ENCODE peak calls at places on chromosomes 2 and 18, in five cellular contexts. O is GM12865, C is AG04449, G is GM20000, P is GM04504. T is an unnamed sample.

GRCh38 chr2:98378901-98379300 is 32.6 kb downstream of the CNGA3 start:
- DNase-seq in P (peak), C (no peak), O (no peak), G (no peak), T (no peak)

GRCh38 chr2:46663614-46664013 is 184.2 kb downstream of the TMEM247 start:
- DNase-seq in G (no peak), O (no peak), P (no peak), C (no peak), T (no peak)

GRCh38 chr2:99448556-99448955 is 41.3 kb downstream of the REV1 start:
- DNase-seq in C (no peak), G (no peak), P (no peak), O (no peak), T (no peak)

GRCh38 chr2:177245010-177245422 is 19.5 kb downstream of the NFE2L2 start:
- DNase-seq in C (no peak), G (no peak), O (no peak), P (peak), T (no peak)

GRCh38 chr2:143909577-143909976 is 610.3 kb downstream of the ZEB2 start:
- DNase-seq in P (no peak), O (no peak), G (no peak), C (no peak), T (no peak)

GRCh38 chr18:69400976-69401474 is 337 bp downstream of the DOK6 start:
- DNase-seq in C (no peak), P (no peak), G (no peak), O (no peak), T (peak)

GRCh38 chr2:66889632-66889882 is 454.6 kb downstream of the MEIS1 start:
- DNase-seq in O (no peak), G (no peak), C (no peak), P (no peak), T (no peak)

GRCh38 chr18:73793386-73793785 is 354.2 kb downstream of the FBXO15 start:
- DNase-seq in C (peak), O (no peak), P (no peak), G (no peak), T (no peak)

GRCh38 chr2:10331033-10331701 is 28.5 kb downstream of the HPCAL1 start:
- DNase-seq in C (no peak), O (peak), G (peak), P (no peak), T (peak)

GRCh38 chr2:230899786-230900185 is 25.3 kb downstream of the GPR55 start:
- DNase-seq in O (no peak), C (no peak), G (no peak), P (no peak), T (no peak)

GRCh38 chr2:112239862-112240261 is 15.0 kb downstream of the ZC3H8 start:
- DNase-seq in P (no peak), C (no peak), O (no peak), G (no peak), T (no peak)

GRCh38 chr2:29662841-29663240 is 258.5 kb downstream of the ALK start:
- DNase-seq in G (no peak), C (no peak), P (no peak), O (no peak), T (no peak)

GRCh38 chr2:216687646-216688045 is 7.7 kb downstream of the IGFBP5 start:
- DNase-seq in C (no peak), O (peak), G (no peak), P (no peak), T (no peak)

T was measured in GM13977.